ENCODE peak calls at places on chromosomes 12 and 14, in nine cellular contexts. One of them, this sample, is unnamed.

GRCh38 chr14:69877492-69877891 is 1.7 kb upstream of the SMOC1 start:
- DNase-seq in left lobe of liver: no peak
- DNase-seq in mesothelial cell of epicardium: no peak
- DNase-seq in stimulated activated CD8-positive, alpha-beta memory T cell treated with anti-CD3 and anti-CD28 coated beads, Interleukin-2, amount 100 ng/mL, for 48 hours: no peak
- DNase-seq in colonic mucosa: no peak
- DNase-seq in NCI-H1092 treated with DMSO at 0.1 percent for 48 hours: peak; percentile 33
- DNase-seq in mucosa of gallbladder: no peak
- DNase-seq in nephron progenitor cell: no peak
- DNase-seq in NCI-H2081: peak; percentile 44
- DNase-seq in this sample: no peak

GRCh38 chr14:89849931-89850330 is 104.6 kb downstream of the EFCAB11 start:
- DNase-seq in left lobe of liver: no peak
- DNase-seq in mesothelial cell of epicardium: no peak
- DNase-seq in stimulated activated CD8-positive, alpha-beta memory T cell treated with anti-CD3 and anti-CD28 coated beads, Interleukin-2, amount 100 ng/mL, for 48 hours: no peak
- DNase-seq in colonic mucosa: no peak
- DNase-seq in NCI-H1092 treated with DMSO at 0.1 percent for 48 hours: no peak
- DNase-seq in mucosa of gallbladder: no peak
- DNase-seq in nephron progenitor cell: no peak
- DNase-seq in NCI-H2081: no peak
- DNase-seq in this sample: no peak

GRCh38 chr14:35961697-35962274 is 135.6 kb downstream of the BRMS1L start:
- DNase-seq in left lobe of liver: no peak
- DNase-seq in mesothelial cell of epicardium: no peak
- DNase-seq in stimulated activated CD8-positive, alpha-beta memory T cell treated with anti-CD3 and anti-CD28 coated beads, Interleukin-2, amount 100 ng/mL, for 48 hours: no peak
- DNase-seq in colonic mucosa: no peak
- DNase-seq in NCI-H1092 treated with DMSO at 0.1 percent for 48 hours: no peak
- DNase-seq in mucosa of gallbladder: no peak
- DNase-seq in nephron progenitor cell: no peak
- DNase-seq in NCI-H2081: no peak
- DNase-seq in this sample: no peak

GRCh38 chr12:26239508-26240328 is 44.3 kb downstream of the SSPN start:
- DNase-seq in left lobe of liver: no peak
- DNase-seq in mesothelial cell of epicardium: no peak
- DNase-seq in stimulated activated CD8-positive, alpha-beta memory T cell treated with anti-CD3 and anti-CD28 coated beads, Interleukin-2, amount 100 ng/mL, for 48 hours: no peak
- DNase-seq in colonic mucosa: no peak
- DNase-seq in NCI-H1092 treated with DMSO at 0.1 percent for 48 hours: no peak
- DNase-seq in mucosa of gallbladder: peak; percentile 71
- DNase-seq in nephron progenitor cell: no peak
- DNase-seq in NCI-H2081: no peak
- DNase-seq in this sample: peak; percentile 49

GRCh38 chr12:8722286-8722685 is 24.5 kb downstream of the RIMKLB start:
- DNase-seq in left lobe of liver: no peak
- DNase-seq in mesothelial cell of epicardium: no peak
- DNase-seq in stimulated activated CD8-positive, alpha-beta memory T cell treated with anti-CD3 and anti-CD28 coated beads, Interleukin-2, amount 100 ng/mL, for 48 hours: no peak
- DNase-seq in colonic mucosa: no peak
- DNase-seq in NCI-H1092 treated with DMSO at 0.1 percent for 48 hours: no peak
- DNase-seq in mucosa of gallbladder: no peak
- DNase-seq in nephron progenitor cell: no peak
- DNase-seq in NCI-H2081: no peak
- DNase-seq in this sample: no peak

GRCh38 chr12:121038861-121039654 is at the start of gene OASL:
- DNase-seq in left lobe of liver: peak; percentile 84
- DNase-seq in mesothelial cell of epicardium: no peak
- DNase-seq in stimulated activated CD8-positive, alpha-beta memory T cell treated with anti-CD3 and anti-CD28 coated beads, Interleukin-2, amount 100 ng/mL, for 48 hours: no peak
- DNase-seq in colonic mucosa: peak; percentile 68
- DNase-seq in NCI-H1092 treated with DMSO at 0.1 percent for 48 hours: no peak
- DNase-seq in mucosa of gallbladder: peak; percentile 41
- DNase-seq in nephron progenitor cell: no peak
- DNase-seq in NCI-H2081: no peak
- DNase-seq in this sample: peak; percentile 73

GRCh38 chr12:68784015-68784414 is 24.0 kb upstream of the MDM2 start:
- DNase-seq in left lobe of liver: no peak
- DNase-seq in mesothelial cell of epicardium: no peak
- DNase-seq in stimulated activated CD8-positive, alpha-beta memory T cell treated with anti-CD3 and anti-CD28 coated beads, Interleukin-2, amount 100 ng/mL, for 48 hours: no peak
- DNase-seq in colonic mucosa: no peak
- DNase-seq in NCI-H1092 treated with DMSO at 0.1 percent for 48 hours: no peak
- DNase-seq in mucosa of gallbladder: no peak
- DNase-seq in nephron progenitor cell: no peak
- DNase-seq in NCI-H2081: no peak
- DNase-seq in this sample: no peak

GRCh38 chr12:87376722-87377121 is 652.5 kb downstream of the C12orf50 start:
- DNase-seq in left lobe of liver: no peak
- DNase-seq in mesothelial cell of epicardium: no peak
- DNase-seq in stimulated activated CD8-positive, alpha-beta memory T cell treated with anti-CD3 and anti-CD28 coated beads, Interleukin-2, amount 100 ng/mL, for 48 hours: no peak
- DNase-seq in colonic mucosa: no peak
- DNase-seq in NCI-H1092 treated with DMSO at 0.1 percent for 48 hours: no peak
- DNase-seq in mucosa of gallbladder: no peak
- DNase-seq in nephron progenitor cell: no peak
- DNase-seq in NCI-H2081: no peak
- DNase-seq in this sample: no peak